ENCODE peak calls at places on chromosomes 6 and 20, in five cellular contexts. G, F, A, R and D are unnamed samples.

GRCh38 chr6:150560004-150560883 is 39.4 kb upstream of the PLEKHG1 start:
- DNase-seq in R (no peak), A (no peak), F (no peak), G (no peak), D (no peak)

GRCh38 chr20:50428463-50428828 is 81.7 kb upstream of the PTPN1 start:
- DNase-seq in G (no peak), R (no peak), F (no peak), A (no peak), D (no peak)

GRCh38 chr6:138560130-138560850 is 61.0 kb upstream of the NHSL1 start:
- DNase-seq in R (no peak), F (no peak), A (no peak), G (no peak), D (no peak)

GRCh38 chr20:35598476-35598875 is 17.2 kb upstream of the SPAG4 start:
- DNase-seq in G (no peak), F (no peak), R (no peak), A (no peak), D (no peak)

GRCh38 chr20:55685425-55685824 is 319.9 kb downstream of the CBLN4 start:
- DNase-seq in G (no peak), F (no peak), A (no peak), R (no peak), D (no peak)

GRCh38 chr6:63403725-63404124 is 83.9 kb upstream of the LGSN start:
- DNase-seq in F (no peak), A (no peak), R (no peak), G (no peak), D (no peak)

GRCh38 chr20:23289724-23290395 is 60.7 kb upstream of the NXT1 start:
- DNase-seq in A (peak), G (no peak), F (no peak), R (no peak), D (no peak)

GRCh38 chr20:528923-529594 is 14.5 kb downstream of the CSNK2A1 start:
- DNase-seq in R (no peak), F (no peak), G (peak), A (no peak), D (no peak)

DNA sequence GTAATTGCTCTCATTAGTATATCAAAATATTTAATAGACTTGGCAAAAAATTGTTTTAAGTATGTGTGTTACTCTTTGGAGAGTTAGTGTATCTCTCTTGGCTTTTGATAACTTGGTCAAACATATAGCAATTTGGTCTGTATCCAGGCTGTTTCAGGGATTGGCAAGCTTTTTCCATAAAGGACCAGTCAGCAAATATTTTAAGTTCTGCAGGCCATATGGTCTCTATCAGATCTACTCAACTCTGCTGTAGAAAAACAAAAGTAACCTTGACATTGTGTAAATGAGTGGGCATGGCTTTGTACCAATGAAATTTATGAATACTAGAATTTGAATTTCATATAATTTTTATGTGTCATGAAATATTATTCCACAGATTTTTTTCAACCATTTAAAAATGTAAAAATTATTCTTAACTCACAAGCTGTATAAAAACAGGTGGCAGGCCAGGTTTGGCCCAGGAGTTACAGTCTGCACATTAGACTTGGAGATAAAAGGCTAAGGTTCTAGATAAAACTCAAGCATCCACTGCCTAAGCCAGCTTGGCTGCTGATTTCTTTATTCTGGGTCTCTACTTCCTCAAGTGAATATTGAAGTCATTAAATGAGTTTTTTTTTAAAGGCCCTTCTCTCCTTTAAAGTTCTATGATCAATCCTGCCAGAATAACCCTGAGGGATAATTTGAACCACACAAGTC is 13.7 kb downstream of the GSTA4 start:
- DNase-seq in R (no peak), F (no peak), G (no peak), A (no peak), D (no peak)
- TF ChIP-seq POLR2AphosphoS5 in R (no peak), F (no peak), G (no peak), A (no peak), D (no peak)

GRCh38 chr6:120805267-120805666 is 529.0 kb downstream of the TBC1D32 start:
- DNase-seq in A (no peak), F (no peak), G (no peak), R (no peak), D (no peak)
- TF ChIP-seq CTCF in A (no peak), F (no peak), G (no peak), R (no peak), D (no peak)

GRCh38 chr20:40294747-40295146 is 394.3 kb downstream of the MAFB start:
- DNase-seq in F (no peak), G (no peak), R (no peak), A (no peak), D (no peak)
- TF ChIP-seq POLR2AphosphoS5 in F (no peak), G (no peak), R (no peak), A (no peak), D (no peak)

GRCh38 chr20:37007898-37008649 is 56.6 kb upstream of the SAMHD1 start:
- DNase-seq in F (no peak), A (no peak), R (no peak), G (no peak), D (no peak)
- TF ChIP-seq CTCF in F (no peak), A (no peak), R (no peak), G (peak), D (no peak)

DNA sequence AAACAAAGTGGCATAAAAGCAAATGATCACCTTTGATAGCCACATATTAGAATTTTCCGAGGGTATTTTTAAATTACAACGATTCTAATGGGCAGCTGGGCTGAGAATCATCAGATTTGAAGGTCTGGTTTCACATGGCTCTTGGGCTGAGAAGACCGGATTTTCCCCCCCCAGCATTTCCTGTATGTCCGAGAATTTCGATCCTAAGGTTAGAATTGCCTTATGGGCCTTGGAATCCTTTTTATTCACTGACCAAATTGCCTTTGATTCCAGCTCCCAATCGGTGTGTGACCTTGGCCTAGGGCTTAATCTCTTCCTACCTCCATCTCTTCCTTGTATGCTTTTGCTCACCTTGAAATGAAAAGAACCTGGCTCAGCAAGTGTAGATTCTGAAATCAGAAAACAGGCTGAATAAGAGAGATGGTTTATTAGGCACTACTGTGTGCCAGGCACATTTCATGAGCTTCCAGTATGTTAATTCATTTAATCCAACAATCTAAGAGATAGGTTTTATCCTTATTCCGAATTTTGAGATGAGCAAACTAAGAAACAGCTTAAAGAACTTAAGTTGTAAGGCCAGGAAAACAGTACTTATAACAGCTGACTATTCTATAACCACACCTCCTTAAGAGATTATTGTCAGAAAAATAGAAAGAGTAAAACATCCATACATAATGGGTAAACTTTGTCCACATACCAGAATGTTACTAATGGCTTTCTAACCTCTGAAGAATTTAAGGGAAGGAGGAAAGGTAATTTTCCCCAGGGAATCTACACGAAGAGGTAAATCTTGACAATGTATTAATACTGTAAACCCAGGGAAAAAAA is 39.4 kb downstream of the HFE start:
- DNase-seq in R (no peak), A (no peak), G (no peak), F (no peak), D (no peak)
- TF ChIP-seq POLR2AphosphoS5 in R (no peak), A (no peak), G (no peak), F (no peak), D (no peak)

DNA sequence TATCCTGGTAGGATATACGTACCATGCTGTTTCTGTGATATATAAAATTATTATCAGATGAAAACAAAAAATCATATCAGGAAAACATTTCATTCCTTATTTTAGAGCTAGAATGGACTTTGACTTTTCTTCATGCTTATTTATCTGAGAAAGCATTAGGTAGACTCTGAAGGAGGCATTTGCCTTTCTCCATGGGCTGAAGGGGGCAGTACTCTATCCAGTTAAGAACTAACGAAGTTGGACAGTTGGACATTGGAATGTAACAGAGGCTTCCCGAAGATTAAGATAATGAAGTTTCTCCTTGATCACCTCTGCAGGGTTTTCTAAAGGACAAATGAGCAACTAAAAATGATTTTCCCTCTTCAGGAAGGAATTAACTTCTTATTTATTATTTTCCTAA is 234.0 kb downstream of the SAMD5 start:
- DNase-seq in R (no peak), A (no peak), G (no peak), F (no peak), D (no peak)
- TF ChIP-seq CTCF in R (no peak), A (no peak), G (peak), F (no peak), D (no peak)

GRCh38 chr6:43780293-43780692 is 10.3 kb downstream of the VEGFA start:
- DNase-seq in F (no peak), G (no peak), R (no peak), A (no peak), D (no peak)

GRCh38 chr6:43778976-43779863 is 9.2 kb downstream of the VEGFA start:
- DNase-seq in F (no peak), G (no peak), R (no peak), A (no peak), D (no peak)

GRCh38 chr6:43778131-43778857 is 8.3 kb downstream of the VEGFA start:
- DNase-seq in G (no peak), F (no peak), R (no peak), A (no peak), D (no peak)

GRCh38 chr6:43780891-43781571 is 11.0 kb downstream of the VEGFA start:
- DNase-seq in R (no peak), G (no peak), F (peak), A (no peak), D (no peak)

GRCh38 chr6:43779864-43780260 is 9.9 kb downstream of the VEGFA start:
- DNase-seq in F (peak), G (no peak), R (peak), A (no peak), D (no peak)
- TF ChIP-seq POLR2AphosphoS5 in F (no peak), G (no peak), R (no peak), A (no peak), D (no peak)

GRCh38 chr6:123363912-123364311 is 272.8 kb downstream of the TRDN start:
- DNase-seq in F (no peak), A (no peak), R (no peak), G (no peak), D (no peak)

GRCh38 chr6:123360359-123360758 is 276.4 kb downstream of the TRDN start:
- DNase-seq in R (no peak), F (no peak), G (no peak), A (no peak), D (no peak)
- TF ChIP-seq CTCF in R (no peak), F (no peak), G (no peak), A (no peak), D (no peak)